ENCODE peak calls at places on chromosomes 13 and 19, in ten cellular contexts. Z is PC-9, M is Panc1, G is ovary, N is cardiac muscle cell, Y is heart left ventricle, O is mammary epithelial cell, J is K562, H is transverse colon, L is OCI-LY7. X is an unnamed sample.

GRCh38 chr13:93355094-93355493 is 128.5 kb downstream of the GPC6 start:
- DNase-seq in O (no peak), L (no peak), J (peak; percentile 21), Z (no peak), N (no peak), G (no peak), M (no peak), H (no peak), Y (no peak), X (no peak)

GRCh38 chr19:15540435-15540834 is 32.1 kb downstream of the CYP4F22 start:
- DNase-seq in J (no peak), N (no peak), O (no peak), Y (no peak), L (no peak), Z (no peak), H (no peak), M (no peak), G (no peak), X (peak; percentile 44)

GRCh38 chr13:79880820-79881219 is 399.9 kb downstream of the NDFIP2 start:
- DNase-seq in H (no peak), M (no peak), J (no peak), L (no peak), Y (no peak), Z (no peak), G (no peak), O (no peak), N (peak; percentile 47), X (no peak)

GRCh38 chr13:100789481-100789880 is 114.9 kb upstream of the TMTC4 start:
- DNase-seq in Y (no peak), L (no peak), N (peak; percentile 16), H (no peak), G (no peak), Z (no peak), M (no peak), J (no peak), O (peak; percentile 2), X (no peak)

GRCh38 chr13:28574617-28575142 is 79.8 kb upstream of the FLT1 start:
- DNase-seq in N (peak; percentile 92), J (peak; percentile 78), G (no peak), O (peak; percentile 94), Z (peak; percentile 73), L (peak; percentile 13), M (no peak), H (peak; percentile 46), Y (peak; percentile 50), X (peak; percentile 33)

GRCh38 chr19:43798546-43799409 is 3.5 kb downstream of the LYPD5 start:
- DNase-seq in O (peak; percentile 90), H (peak; percentile 69), Z (peak; percentile 77), Y (no peak), M (no peak), G (no peak), L (no peak), N (peak; percentile 34), J (peak; percentile 81), X (peak; percentile 36)

GRCh38 chr19:17090501-17091074 is 15.0 kb downstream of the MYO9B start:
- DNase-seq in G (no peak), N (peak; percentile 36), O (peak; percentile 32), L (no peak), Z (no peak), H (no peak), Y (no peak), J (no peak), M (no peak), X (no peak)

GRCh38 chr19:38361633-38362075 is 12.7 kb upstream of the PSMD8 start:
- DNase-seq in J (peak; percentile 92), N (peak; percentile 73), Y (peak; percentile 78), M (peak; percentile 28), G (peak; percentile 51), H (peak; percentile 79), O (peak; percentile 81), L (peak; percentile 82), Z (peak; percentile 60), X (peak; percentile 83)

GRCh38 chr13:44300895-44301638 is 72.6 kb upstream of the SERP2 start:
- DNase-seq in J (no peak), G (peak; percentile 45), Y (peak; percentile 60), L (no peak), O (peak; percentile 92), N (peak; percentile 86), Z (peak; percentile 70), M (no peak), H (no peak), X (peak; percentile 53)
- H3K4me1 ChIP-seq in J (no peaks in the 10 kb centered on the region), G (peaks cover 15% of the 10 kb centered on the region), Y (peaks cover 60% of the 10 kb centered on the region), L (peaks cover 7% of the 10 kb centered on the region), O (peaks cover 38% of the 10 kb centered on the region), N (peaks cover 22% of the 10 kb centered on the region), Z (peaks cover 45% of the 10 kb centered on the region), M (no peaks in the 10 kb centered on the region), H (peaks cover 11% of the 10 kb centered on the region), X (peaks cover 9% of the 10 kb centered on the region)

GRCh38 chr13:97337985-97338384 is 96.0 kb upstream of the RAP2A start:
- DNase-seq in G (no peak), Y (no peak), O (no peak), Z (no peak), L (no peak), M (no peak), N (no peak), J (no peak), H (no peak), X (no peak)

GRCh38 chr13:97335488-97336134 is 98.4 kb upstream of the RAP2A start:
- DNase-seq in Z (no peak), L (no peak), O (no peak), J (no peak), N (no peak), G (no peak), Y (no peak), H (no peak), M (no peak), X (no peak)

GRCh38 chr13:97333983-97334382 is 100.0 kb upstream of the RAP2A start:
- DNase-seq in Y (no peak), O (no peak), Z (no peak), G (no peak), N (no peak), M (no peak), H (no peak), J (no peak), L (no peak), X (no peak)

GRCh38 chr13:97332725-97333124 is 101.2 kb upstream of the RAP2A start:
- DNase-seq in M (no peak), N (no peak), J (no peak), G (no peak), Y (no peak), O (no peak), Z (no peak), L (no peak), H (no peak), X (no peak)

DNA sequence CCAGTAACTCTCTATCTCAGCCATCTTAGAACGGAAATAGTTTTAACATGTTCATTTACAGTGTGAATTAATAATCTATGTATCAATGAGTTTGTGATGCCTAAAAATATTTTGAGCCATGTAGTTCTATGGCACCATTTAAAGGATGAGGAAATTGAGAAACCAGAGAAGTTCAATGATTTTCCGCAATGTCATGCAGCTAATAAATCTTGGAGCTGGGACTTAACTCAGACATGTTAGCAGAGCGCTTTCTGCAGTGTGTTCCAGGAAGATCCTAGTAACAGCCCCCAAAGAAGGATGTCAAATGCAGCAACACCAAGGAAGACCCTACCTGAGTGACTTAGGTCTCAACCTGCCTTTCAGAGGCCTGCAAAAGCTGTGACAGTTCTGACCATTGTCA is 99.3 kb upstream of the RAP2A start:
- DNase-seq in L (no peak), Z (no peak), N (no peak), Y (no peak), H (no peak), G (no peak), O (no peak), M (no peak), J (no peak), X (no peak)
- H3K27ac ChIP-seq in L (no peak overlapping the region), Z (no peak overlapping the region), N (no peak overlapping the region), Y (no peak overlapping the region), H (no peak overlapping the region), G (no peak overlapping the region), O (no peak overlapping the region), M (peak overlapping the region; percentile 96), J (no peak overlapping the region), X (no peak overlapping the region)

DNA sequence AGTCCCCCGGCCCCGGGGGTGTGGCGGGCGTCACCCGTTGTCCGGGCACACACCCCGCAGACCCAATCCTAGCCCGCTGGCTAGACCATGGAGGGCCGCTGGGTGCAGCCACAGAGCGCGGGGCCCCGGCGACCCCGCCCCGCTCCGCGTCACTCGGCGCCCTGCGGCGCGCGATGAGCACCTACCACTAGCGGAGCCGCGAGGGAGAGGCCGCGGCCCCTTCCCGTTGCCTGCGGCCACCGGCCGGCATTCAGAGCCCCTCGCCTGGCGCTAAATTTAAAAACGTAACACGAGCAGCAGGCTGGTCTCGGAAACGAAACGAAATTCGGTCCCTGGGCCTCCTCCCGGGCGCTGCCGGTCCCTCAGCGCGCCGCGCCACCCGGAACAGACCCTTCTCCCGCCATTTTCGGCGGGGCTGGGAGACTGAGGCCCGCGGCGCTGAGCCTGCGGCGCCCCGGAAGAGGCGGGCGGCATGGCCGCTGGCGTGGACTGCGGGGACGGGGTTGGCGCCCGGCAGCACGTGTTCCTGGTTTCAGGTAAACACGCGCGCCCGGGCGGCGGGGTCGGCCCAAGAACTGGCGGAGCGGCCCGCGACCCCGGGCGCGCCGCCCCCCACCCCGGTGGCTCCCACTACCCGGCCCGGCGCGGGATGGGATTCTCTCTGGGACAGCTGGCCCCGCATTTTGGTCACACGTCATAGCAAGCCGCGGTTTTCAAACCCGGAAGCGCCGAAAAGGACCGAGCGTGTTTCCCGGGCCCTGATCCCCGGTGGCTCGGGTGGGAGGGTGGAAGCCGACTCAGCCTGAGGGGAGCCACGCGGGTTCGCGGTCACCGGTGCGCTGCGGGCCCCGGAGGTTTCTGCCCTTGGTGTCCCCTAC is at the start of gene RNASEH2B:
- DNase-seq in Z (peak; percentile 52), N (peak; percentile 79), Y (peak; percentile 75), G (peak; percentile 63), M (no peak), H (peak; percentile 73), O (peak; percentile 40), J (peak; percentile 73), L (peak; percentile 93), X (peak; percentile 90)
- H3K4me1 ChIP-seq in Z (peaks cover 17% of the 10 kb centered on the region), N (peaks cover 29% of the 10 kb centered on the region), Y (peaks cover 41% of the 10 kb centered on the region), G (peaks cover 6% of the 10 kb centered on the region), M (peaks cover 27% of the 10 kb centered on the region), H (peaks cover 11% of the 10 kb centered on the region), O (peaks cover 19% of the 10 kb centered on the region), J (peaks cover 13% of the 10 kb centered on the region), L (peaks cover 55% of the 10 kb centered on the region), X (peaks cover 4% of the 10 kb centered on the region)

GRCh38 chr13:30079501-30079900 is 227.8 kb downstream of the KATNAL1 start:
- DNase-seq in Y (no peak), J (no peak), O (no peak), Z (no peak), L (no peak), H (no peak), G (no peak), M (no peak), N (no peak), X (no peak)

GRCh38 chr13:30081331-30081730 is 226.0 kb downstream of the KATNAL1 start:
- DNase-seq in Y (no peak), H (no peak), M (no peak), O (no peak), L (no peak), G (no peak), J (no peak), Z (no peak), N (no peak), X (no peak)

GRCh38 chr13:30074955-30075614 is 224.7 kb upstream of the UBL3 start:
- DNase-seq in G (no peak), H (no peak), Z (no peak), Y (no peak), L (no peak), J (no peak), O (no peak), N (no peak), M (no peak), X (no peak)

GRCh38 chr13:30078059-30078458 is 227.6 kb upstream of the UBL3 start:
- DNase-seq in G (no peak), Y (no peak), N (no peak), O (no peak), Z (no peak), J (no peak), H (no peak), L (no peak), M (no peak), X (no peak)

GRCh38 chr13:30077338-30077737 is 226.9 kb upstream of the UBL3 start:
- DNase-seq in G (no peak), N (no peak), M (no peak), H (no peak), J (no peak), Y (no peak), L (no peak), O (no peak), Z (no peak), X (no peak)
- H3K27ac ChIP-seq in G (no peak overlapping the region), N (no peak overlapping the region), M (no peak overlapping the region), H (no peak overlapping the region), J (no peak overlapping the region), Y (no peak overlapping the region), L (no peak overlapping the region), O (no peak overlapping the region), Z (no peak overlapping the region), X (no peak overlapping the region)

X was measured in right cardiac atrium.